ENCODE peak calls at places on chromosome 22, in six cellular contexts. O, K, V, R, I and J are unnamed samples.
A peak's percentile ranks its signal among the peaks of the same experiment; 100 is the strongest.

GRCh38 chr22:38921126-38921525 is 36.3 kb upstream of the APOBEC3A start:
- DNase-seq in O (peak; percentile 100), K (peak; percentile 74), V (no peak), R (peak; percentile 91), I (no peak), J (peak; percentile 93)

GRCh38 chr22:47692811-47693210 is 930.4 kb downstream of the TBC1D22A start:
- DNase-seq in O (no peak), K (no peak), V (no peak), R (no peak), I (no peak), J (no peak)

GRCh38 chr22:37633082-37633692 is 6.3 kb upstream of the SH3BP1 start:
- DNase-seq in O (no peak), K (no peak), V (no peak), R (peak; percentile 54), I (peak; percentile 72), J (no peak)

GRCh38 chr22:38784035-38784434 is 9.9 kb downstream of the DNAL4 start:
- DNase-seq in O (no peak), K (no peak), V (no peak), R (no peak), I (no peak), J (no peak)

GRCh38 chr22:26587991-26588613 is 1.8 kb downstream of the TPST2 start:
- DNase-seq in O (no peak), K (no peak), V (no peak), R (no peak), I (no peak), J (no peak)

GRCh38 chr22:43483669-43484068 is 71.9 kb downstream of the MPPED1 start:
- DNase-seq in O (no peak), K (no peak), V (no peak), R (no peak), I (no peak), J (no peak)

GRCh38 chr22:39292002-39292401 is 27.4 kb downstream of the RPL3 start:
- DNase-seq in O (peak; percentile 85), K (no peak), V (peak; percentile 48), R (no peak), I (no peak), J (peak; percentile 92)

GRCh38 chr22:31947296-31947695 is 3.0 kb downstream of the YWHAH start:
- DNase-seq in O (no peak), K (peak; percentile 58), V (peak; percentile 43), R (peak; percentile 38), I (no peak), J (no peak)

GRCh38 chr22:29706493-29706892 is 13.3 kb upstream of the CABP7 start:
- DNase-seq in O (no peak), K (no peak), V (no peak), R (no peak), I (no peak), J (no peak)

GRCh38 chr22:27487600-27488450 is 313.7 kb downstream of the MN1 start:
- DNase-seq in O (no peak), K (no peak), V (peak; percentile 31), R (no peak), I (no peak), J (peak; percentile 34)

GRCh38 chr22:30687358-30687757 is 7.3 kb upstream of the OSBP2 start:
- DNase-seq in O (no peak), K (no peak), V (no peak), R (no peak), I (no peak), J (no peak)

GRCh38 chr22:30195245-30196140 is 51.1 kb downstream of the LIF start:
- DNase-seq in O (no peak), K (peak; percentile 33), V (no peak), R (no peak), I (no peak), J (no peak)

GRCh38 chr22:44360686-44361381 is 48.1 kb upstream of the SHISAL1 start:
- DNase-seq in O (no peak), K (peak; percentile 90), V (peak; percentile 82), R (peak; percentile 17), I (no peak), J (peak; percentile 72)

GRCh38 chr22:49710746-49711145 is 116.9 kb downstream of the BRD1 start:
- DNase-seq in O (no peak), K (no peak), V (no peak), R (no peak), I (no peak), J (no peak)

GRCh38 chr22:27170491-27170890 is 513.1 kb downstream of the MIAT start:
- DNase-seq in O (peak; percentile 17), K (no peak), V (peak; percentile 69), R (no peak), I (no peak), J (peak; percentile 21)

GRCh38 chr22:29225422-29226090 is 19.9 kb downstream of the EMID1 start:
- DNase-seq in O (peak; percentile 80), K (no peak), V (no peak), R (peak; percentile 33), I (no peak), J (no peak)

GRCh38 chr22:47301820-47302475 is 539.5 kb downstream of the TBC1D22A start:
- DNase-seq in O (no peak), K (no peak), V (no peak), R (no peak), I (no peak), J (no peak)

GRCh38 chr22:47022075-47022473 is 259.6 kb downstream of the TBC1D22A start:
- DNase-seq in O (no peak), K (no peak), V (no peak), R (no peak), I (no peak), J (no peak)

GRCh38 chr22:31179345-31179744 is 19.4 kb downstream of the RNF185 start:
- DNase-seq in O (peak; percentile 26), K (peak; percentile 84), V (peak; percentile 60), R (peak; percentile 44), I (no peak), J (no peak)

GRCh38 chr22:22712092-22712658 is 67.8 kb downstream of the GGTLC2 start:
- DNase-seq in O (no peak), K (no peak), V (no peak), R (peak; percentile 26), I (no peak), J (no peak)

GRCh38 chr22:22710719-22711531 is 66.5 kb downstream of the GGTLC2 start:
- DNase-seq in O (peak; percentile 70), K (no peak), V (peak; percentile 37), R (peak; percentile 77), I (no peak), J (peak; percentile 83)

GRCh38 chr22:22711532-22711913 is 67.1 kb downstream of the GGTLC2 start:
- DNase-seq in O (no peak), K (no peak), V (no peak), R (no peak), I (no peak), J (no peak)

GRCh38 chr22:22712666-22713365 is 68.4 kb downstream of the GGTLC2 start:
- DNase-seq in O (no peak), K (no peak), V (no peak), R (no peak), I (no peak), J (no peak)

GRCh38 chr22:22709719-22710445 is 65.5 kb downstream of the GGTLC2 start:
- DNase-seq in O (peak; percentile 57), K (no peak), V (peak; percentile 43), R (no peak), I (no peak), J (no peak)
- TF ChIP-seq CTCF in O (no peak), K (no peak), V (no peak), R (no peak), I (peak; percentile 44), J (peak; percentile 36)

GRCh38 chr22:20256562-20257473 is 11.3 kb downstream of the RTN4R start:
- DNase-seq in O (no peak), K (no peak), V (no peak), R (no peak), I (no peak), J (no peak)

GRCh38 chr22:20258584-20259335 is 9.4 kb downstream of the RTN4R start:
- DNase-seq in O (no peak), K (no peak), V (no peak), R (no peak), I (no peak), J (no peak)

GRCh38 chr22:20256042-20256441 is 12.1 kb downstream of the RTN4R start:
- DNase-seq in O (no peak), K (no peak), V (no peak), R (no peak), I (no peak), J (no peak)

GRCh38 chr22:20259336-20259705 is 8.8 kb downstream of the RTN4R start:
- DNase-seq in O (no peak), K (no peak), V (no peak), R (no peak), I (no peak), J (no peak)

DNA sequence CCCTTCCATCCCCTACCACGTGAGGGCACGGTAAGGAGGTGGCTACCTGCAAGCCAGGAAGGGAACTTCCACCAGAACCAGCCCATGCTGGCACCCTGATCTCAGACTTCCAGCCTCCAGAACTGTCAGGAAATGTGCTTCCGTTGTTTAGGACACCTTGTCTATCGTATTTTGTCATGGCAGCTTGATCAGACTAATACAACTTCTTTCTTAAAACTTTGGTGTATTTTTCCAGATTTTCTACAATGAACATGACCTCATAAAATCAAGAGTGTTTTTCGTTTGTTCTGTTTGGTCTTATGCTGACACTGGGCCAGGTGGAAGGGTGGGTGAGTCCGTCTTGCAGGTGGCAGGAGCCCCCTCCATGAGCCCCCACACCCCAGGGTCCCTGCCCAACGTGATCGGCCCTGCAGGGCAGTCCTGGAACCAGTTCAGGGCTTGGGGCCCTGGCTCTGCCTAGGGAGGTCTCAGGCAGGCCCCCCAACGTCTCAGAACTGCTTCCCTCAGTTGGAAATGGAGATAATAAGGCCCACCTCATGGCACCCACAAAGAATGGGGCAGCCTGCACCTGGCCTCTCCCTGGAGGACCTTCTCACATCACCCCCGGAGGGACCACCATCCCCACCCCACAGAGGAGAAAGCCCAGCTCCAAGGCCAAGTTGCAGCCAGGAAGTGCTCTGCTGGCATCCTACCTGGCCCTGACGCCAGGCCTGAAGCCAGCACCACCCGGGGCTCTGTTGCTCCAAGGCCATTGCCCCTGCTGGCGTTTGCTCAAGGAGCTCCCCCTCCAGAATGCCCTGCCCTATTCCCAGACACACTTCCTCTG is 10.4 kb downstream of the RTN4R start:
- DNase-seq in O (no peak), K (no peak), V (no peak), R (no peak), I (no peak), J (no peak)
- TF ChIP-seq CTCF in O (no peak), K (no peak), V (no peak), R (no peak), I (no peak), J (no peak)

DNA sequence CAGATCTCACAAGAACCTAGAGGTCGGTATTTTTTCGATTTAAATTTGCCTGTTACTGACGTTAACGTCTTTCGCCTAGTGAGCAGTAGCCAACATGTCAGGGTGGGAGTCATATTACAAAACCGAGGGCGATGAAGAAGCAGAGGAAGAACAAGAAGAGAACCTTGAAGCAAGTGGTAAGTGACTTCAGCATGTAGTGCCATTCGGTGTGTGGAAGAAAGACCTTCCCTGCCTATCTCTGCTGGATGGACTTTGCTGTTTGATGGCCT is 750 bp downstream of the XRCC6 start:
- DNase-seq in O (no peak), K (no peak), V (no peak), R (no peak), I (no peak), J (no peak)
- TF ChIP-seq CTCF in O (no peak), K (no peak), V (no peak), R (no peak), I (no peak), J (no peak)

DNA sequence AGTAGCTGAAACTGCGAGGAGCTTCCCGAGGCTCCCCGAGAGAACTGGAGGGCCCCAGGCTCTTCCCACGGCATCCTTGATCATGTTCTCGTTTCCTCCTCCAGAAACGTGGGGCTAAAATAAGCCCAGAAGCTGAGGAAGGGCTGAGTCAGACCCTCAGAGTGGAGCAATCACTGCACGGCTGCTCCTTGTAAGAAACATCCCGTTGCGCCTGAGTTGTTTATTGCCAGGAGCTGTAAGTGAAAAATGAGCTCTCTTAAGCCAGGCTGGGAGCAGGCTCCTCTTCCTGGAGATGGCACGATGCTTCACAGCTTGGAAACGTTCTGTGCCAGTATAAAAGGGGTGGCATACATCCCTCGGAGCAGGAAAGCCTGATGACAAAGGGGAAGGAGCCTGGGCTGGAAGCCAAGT is 47.3 kb upstream of the SYN3 start:
- DNase-seq in O (no peak), K (peak; percentile 46), V (no peak), R (no peak), I (no peak), J (no peak)
- TF ChIP-seq CTCF in O (no peak), K (no peak), V (no peak), R (no peak), I (no peak), J (no peak)